ENCODE peak calls at places on chromosomes 7 and 10, in five cellular contexts. One of them, this sample, is unnamed.

GRCh38 chr10:69801094-69801433 is 642 bp upstream of the COL13A1 start:
- DNase-seq in endothelial cell of umbilical vein: peak
- DNase-seq in GF-D8: no peak
- DNase-seq in IMR-90: peak
- DNase-seq in uterus: peak
- DNase-seq in this sample: peak

GRCh38 chr10:43340619-43341018 is 30.8 kb upstream of the FXYD4 start:
- DNase-seq in IMR-90: no peak
- DNase-seq in GF-D8: no peak
- DNase-seq in endothelial cell of umbilical vein: no peak
- DNase-seq in uterus: no peak
- DNase-seq in this sample: no peak

GRCh38 chr7:43693687-43694398 is 35.5 kb downstream of the COA1 start:
- DNase-seq in uterus: no peak
- DNase-seq in IMR-90: peak
- DNase-seq in GF-D8: no peak
- DNase-seq in endothelial cell of umbilical vein: peak
- DNase-seq in this sample: no peak

GRCh38 chr7:47291461-47292051 is 290.4 kb downstream of the TNS3 start:
- DNase-seq in endothelial cell of umbilical vein: peak
- DNase-seq in IMR-90: peak
- DNase-seq in GF-D8: no peak
- DNase-seq in uterus: no peak
- DNase-seq in this sample: no peak

GRCh38 chr7:18958627-18959026 is 158.8 kb downstream of the TWIST1 start:
- DNase-seq in GF-D8: no peak
- DNase-seq in endothelial cell of umbilical vein: no peak
- DNase-seq in uterus: no peak
- DNase-seq in IMR-90: peak
- DNase-seq in this sample: no peak

GRCh38 chr7:84002348-84002747 is 192.2 kb downstream of the SEMA3A start:
- DNase-seq in uterus: no peak
- DNase-seq in GF-D8: no peak
- DNase-seq in endothelial cell of umbilical vein: no peak
- DNase-seq in IMR-90: no peak
- DNase-seq in this sample: no peak

GRCh38 chr10:89414879-89415821 is 782 bp downstream of the IFIT5 start:
- DNase-seq in GF-D8: no peak
- DNase-seq in uterus: peak
- DNase-seq in endothelial cell of umbilical vein: peak
- DNase-seq in IMR-90: peak
- DNase-seq in this sample: peak

GRCh38 chr7:148332787-148333186 is 257.8 kb upstream of the C7orf33 start:
- DNase-seq in endothelial cell of umbilical vein: no peak
- DNase-seq in GF-D8: no peak
- DNase-seq in uterus: no peak
- DNase-seq in IMR-90: no peak
- DNase-seq in this sample: no peak

GRCh38 chr7:610141-610530 is 90.5 kb upstream of the PDGFA start:
- DNase-seq in IMR-90: no peak
- DNase-seq in endothelial cell of umbilical vein: no peak
- DNase-seq in uterus: no peak
- DNase-seq in GF-D8: no peak
- DNase-seq in this sample: no peak

This sample was measured in dermis microvascular lymphatic vessel endothelial cell.